ENCODE peak calls at places on chromosomes 4 and X, in six cellular contexts. H is AG04450; J is RPMI8226; Q is AG20443; R is progenitor cell of endocrine pancreas; K is CD8-positive, alpha-beta T cell. T is an unnamed sample.
A peak's percentile ranks its signal among the peaks of the same experiment; 100 is the strongest.

GRCh38 chrX:129771266-129771995 is 8.3 kb upstream of the SASH3 start:
- DNase-seq in R (no peak), Q (no peak), J (no peak), K (no peak), H (no peak), T (no peak)

GRCh38 chr4:592825-593520 is 16.9 kb upstream of the TMEM271 start:
- DNase-seq in R (no peak), Q (no peak), J (no peak), H (no peak), K (no peak), T (no peak)

GRCh38 chr4:10664408-10664807 is 20.2 kb downstream of the CLNK start:
- DNase-seq in R (no peak), K (no peak), Q (no peak), J (no peak), H (peak; percentile 32), T (no peak)

GRCh38 chr4:169079942-169080827 is 70.1 kb upstream of the CBR4 start:
- DNase-seq in J (peak; percentile 7), R (no peak), K (no peak), Q (no peak), H (no peak), T (no peak)

GRCh38 chr4:24853142-24853541 is 57.8 kb downstream of the SOD3 start:
- DNase-seq in H (no peak), J (no peak), K (no peak), Q (no peak), R (no peak), T (no peak)

GRCh38 chrX:148536961-148537360 is 36.5 kb downstream of the AFF2 start:
- DNase-seq in H (no peak), Q (peak; percentile 23), R (no peak), J (no peak), K (no peak), T (no peak)

GRCh38 chrX:71301195-71301924 is at the start of gene ITGB1BP2:
- DNase-seq in K (no peak), Q (peak; percentile 27), H (no peak), R (no peak), J (no peak), T (no peak)

GRCh38 chr4:80492761-80493160 is 157.2 kb downstream of the CFAP299 start:
- DNase-seq in R (no peak), Q (no peak), H (no peak), J (no peak), K (peak; percentile 40), T (peak; percentile 24)

GRCh38 chrX:103831803-103832544 is at the start of gene RAB9B:
- DNase-seq in Q (peak; percentile 84), K (peak; percentile 0), J (no peak), R (peak; percentile 57), H (no peak), T (peak; percentile 3)

GRCh38 chr4:125750827-125751466 is 436.2 kb downstream of the FAT4 start:
- DNase-seq in J (no peak), R (no peak), Q (peak; percentile 30), H (no peak), K (no peak), T (no peak)

GRCh38 chr4:83109480-83110221 is 4.9 kb downstream of the PLAC8 start:
- DNase-seq in Q (peak; percentile 71), K (peak; percentile 20), J (peak; percentile 32), H (no peak), R (peak; percentile 42), T (peak; percentile 32)

GRCh38 chr4:51930557-51930956 is 87.6 kb downstream of the DCUN1D4 start:
- DNase-seq in Q (peak; percentile 27), J (no peak), K (no peak), R (no peak), H (no peak), T (no peak)

GRCh38 chr4:26566027-26566578 is 17.8 kb upstream of the TBC1D19 start:
- DNase-seq in K (no peak), R (no peak), J (no peak), Q (no peak), H (no peak), T (no peak)

GRCh38 chr4:144338834-144339233 is 198.3 kb upstream of the GYPA start:
- DNase-seq in R (no peak), K (no peak), Q (no peak), H (no peak), J (no peak), T (no peak)

GRCh38 chr4:178070155-178070554 is 627.9 kb upstream of the AGA start:
- DNase-seq in J (no peak), Q (no peak), H (no peak), K (no peak), R (no peak), T (no peak)

GRCh38 chr4:26515936-26516335 is 25.7 kb upstream of the CCKAR start:
- DNase-seq in R (no peak), H (no peak), K (no peak), Q (no peak), J (no peak), T (no peak)

GRCh38 chr4:10593130-10593529 is 91.4 kb downstream of the CLNK start:
- DNase-seq in Q (no peak), H (no peak), R (no peak), K (no peak), J (no peak), T (no peak)

GRCh38 chr4:74112399-74113090 is 13.6 kb upstream of the CXCL2 start:
- DNase-seq in H (no peak), J (no peak), Q (no peak), R (no peak), K (no peak), T (no peak)

GRCh38 chrX:71053217-71053621 is 14.9 kb downstream of the SNX12 start:
- DNase-seq in Q (no peak), R (peak; percentile 14), K (no peak), J (no peak), H (no peak), T (no peak)

GRCh38 chr4:88592600-88593448 is 544 bp downstream of the HERC3 start:
- DNase-seq in J (peak; percentile 79), R (peak; percentile 35), H (no peak), K (peak; percentile 64), Q (peak; percentile 96), T (peak; percentile 72)

GRCh38 chr4:123659759-123660158 is 263.2 kb downstream of the SPRY1 start:
- DNase-seq in Q (no peak), R (no peak), K (no peak), H (no peak), J (peak; percentile 11), T (no peak)

GRCh38 chrX:104309169-104309568 is 54.4 kb upstream of the ESX1 start:
- DNase-seq in K (no peak), Q (no peak), R (no peak), H (no peak), J (no peak), T (no peak)

GRCh38 chrX:32530802-32531403 is 680.4 kb downstream of the DMD start:
- DNase-seq in J (peak; percentile 57), R (no peak), K (no peak), Q (peak; percentile 8), H (peak; percentile 1), T (no peak)

GRCh38 chrX:144730486-144730885 is 516.8 kb upstream of the SPANXN1 start:
- DNase-seq in Q (no peak), R (no peak), K (no peak), J (no peak), H (no peak), T (no peak)

T was measured in T-helper 9 cell.